ENCODE peak calls at places on chromosomes 6 and 20, in ten cellular contexts. One of them, this sample, is unnamed. For H3K27me3, the result is how much of the 10 kb centered on the place peaks cover.

GRCh38 chr6:57017069-57017468 is 29.4 kb upstream of the KIAA1586 start:
- DNase-seq in PC-9: no peak
- DNase-seq in right lobe of liver: no peak
- DNase-seq in heart right ventricle: no peak
- DNase-seq in lower lobe of right lung: no peak
- DNase-seq in prostate gland: no peak
- DNase-seq in ovary: no peak
- DNase-seq in cardiac muscle cell: no peak
- DNase-seq in pancreas: no peak
- DNase-seq in upper lobe of left lung: no peak
- DNase-seq in this sample: no peak

GRCh38 chr6:37514377-37514776 is 14.7 kb upstream of the CCDC167 start:
- DNase-seq in prostate gland: no peak
- DNase-seq in PC-9: no peak
- DNase-seq in lower lobe of right lung: no peak
- DNase-seq in right lobe of liver: no peak
- DNase-seq in pancreas: no peak
- DNase-seq in heart right ventricle: no peak
- DNase-seq in ovary: no peak
- DNase-seq in upper lobe of left lung: no peak
- DNase-seq in cardiac muscle cell: no peak
- DNase-seq in this sample: no peak

GRCh38 chr6:136961848-136962247 is 39.7 kb downstream of the SLC35D3 start:
- DNase-seq in heart right ventricle: no peak
- DNase-seq in pancreas: no peak
- DNase-seq in right lobe of liver: no peak
- DNase-seq in PC-9: no peak
- DNase-seq in upper lobe of left lung: no peak
- DNase-seq in ovary: no peak
- DNase-seq in lower lobe of right lung: no peak
- DNase-seq in cardiac muscle cell: no peak
- DNase-seq in prostate gland: no peak
- DNase-seq in this sample: no peak

GRCh38 chr6:155787168-155787567 is 331.5 kb upstream of the NOX3 start:
- DNase-seq in upper lobe of left lung: no peak
- DNase-seq in PC-9: no peak
- DNase-seq in cardiac muscle cell: no peak
- DNase-seq in ovary: no peak
- DNase-seq in pancreas: no peak
- DNase-seq in lower lobe of right lung: no peak
- DNase-seq in right lobe of liver: no peak
- DNase-seq in prostate gland: no peak
- DNase-seq in heart right ventricle: no peak
- DNase-seq in this sample: no peak

GRCh38 chr6:142802124-142802523 is 142.9 kb downstream of the HIVEP2 start:
- DNase-seq in prostate gland: no peak
- DNase-seq in cardiac muscle cell: peak
- DNase-seq in right lobe of liver: no peak
- DNase-seq in ovary: no peak
- DNase-seq in upper lobe of left lung: no peak
- DNase-seq in PC-9: peak
- DNase-seq in pancreas: no peak
- DNase-seq in heart right ventricle: no peak
- DNase-seq in lower lobe of right lung: no peak
- DNase-seq in this sample: peak

GRCh38 chr6:18289283-18289682 is 25.0 kb upstream of the DEK start:
- DNase-seq in heart right ventricle: no peak
- DNase-seq in pancreas: no peak
- DNase-seq in ovary: no peak
- DNase-seq in cardiac muscle cell: no peak
- DNase-seq in lower lobe of right lung: no peak
- DNase-seq in right lobe of liver: no peak
- DNase-seq in upper lobe of left lung: no peak
- DNase-seq in PC-9: no peak
- DNase-seq in prostate gland: no peak
- DNase-seq in this sample: no peak

GRCh38 chr6:82711992-82712788 is 348.6 kb downstream of the TPBG start:
- DNase-seq in lower lobe of right lung: no peak
- DNase-seq in ovary: no peak
- DNase-seq in PC-9: no peak
- DNase-seq in right lobe of liver: no peak
- DNase-seq in prostate gland: no peak
- DNase-seq in pancreas: no peak
- DNase-seq in cardiac muscle cell: no peak
- DNase-seq in upper lobe of left lung: no peak
- DNase-seq in heart right ventricle: peak
- DNase-seq in this sample: peak

GRCh38 chr20:36606171-36607116 is 865 bp downstream of the RAB5IF start:
- DNase-seq in pancreas: no peak
- DNase-seq in upper lobe of left lung: peak
- DNase-seq in ovary: no peak
- DNase-seq in prostate gland: no peak
- DNase-seq in PC-9: peak
- DNase-seq in right lobe of liver: peak
- DNase-seq in cardiac muscle cell: no peak
- DNase-seq in heart right ventricle: peak
- DNase-seq in lower lobe of right lung: peak
- DNase-seq in this sample: no peak

DNA sequence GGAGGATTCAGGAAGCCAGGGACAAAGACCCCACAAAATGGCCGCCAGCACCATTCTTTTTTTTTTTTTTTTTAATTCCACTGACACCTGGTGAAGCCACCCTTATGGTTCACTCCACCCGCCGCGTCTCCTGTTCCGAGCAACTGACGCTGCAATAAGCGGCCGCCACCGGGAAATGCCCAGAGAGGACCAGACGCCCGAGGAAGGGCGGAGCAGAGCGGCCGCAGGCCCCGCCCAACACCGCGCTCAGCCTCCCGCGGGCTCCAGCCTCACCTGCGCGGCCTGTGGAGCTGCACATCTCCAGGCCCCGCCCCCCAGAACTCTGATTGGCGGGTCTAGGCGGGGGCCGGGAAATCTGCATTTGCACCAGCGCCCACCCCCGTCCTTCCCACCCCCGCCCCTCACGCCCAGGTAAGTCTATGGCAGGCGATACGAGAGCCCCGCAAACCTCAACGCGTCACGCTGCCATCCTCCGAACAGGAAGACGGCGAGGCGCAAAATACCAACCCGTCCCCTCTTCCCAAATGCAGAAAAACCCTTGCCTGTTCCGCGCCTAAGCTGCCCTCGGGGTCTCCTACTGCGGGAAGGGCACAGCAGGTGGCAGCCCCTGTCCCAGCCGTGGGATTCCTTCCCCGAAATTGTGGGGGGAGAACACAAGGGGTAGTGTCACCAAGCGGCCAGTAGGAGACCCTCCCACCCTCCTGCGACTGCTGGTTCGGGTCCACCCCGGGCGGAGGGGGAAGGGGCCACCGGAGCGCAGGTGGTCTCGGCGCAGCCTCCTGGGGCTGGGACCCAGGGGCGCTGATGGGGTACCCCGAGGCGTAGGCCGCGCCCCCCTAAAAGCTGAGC is 948 bp downstream of the ATP9A start:
- DNase-seq in ovary: peak
- DNase-seq in pancreas: peak
- DNase-seq in right lobe of liver: peak
- DNase-seq in lower lobe of right lung: peak
- DNase-seq in prostate gland: peak
- DNase-seq in PC-9: peak
- DNase-seq in upper lobe of left lung: peak
- DNase-seq in cardiac muscle cell: peak
- DNase-seq in heart right ventricle: peak
- DNase-seq in this sample: no peak
- TF ChIP-seq CTCF in ovary: no peak
- TF ChIP-seq CTCF in pancreas: peak
- TF ChIP-seq CTCF in right lobe of liver: no peak
- TF ChIP-seq CTCF in lower lobe of right lung: peak
- TF ChIP-seq CTCF in prostate gland: no peak
- TF ChIP-seq CTCF in PC-9: peak
- TF ChIP-seq CTCF in upper lobe of left lung: no peak
- TF ChIP-seq CTCF in cardiac muscle cell: peak
- TF ChIP-seq CTCF in heart right ventricle: no peak
- TF ChIP-seq CTCF in this sample: peak

GRCh38 chr6:128495536-128496333 is 24.7 kb downstream of the PTPRK start:
- DNase-seq in right lobe of liver: no peak
- DNase-seq in upper lobe of left lung: no peak
- DNase-seq in lower lobe of right lung: no peak
- DNase-seq in cardiac muscle cell: no peak
- DNase-seq in prostate gland: no peak
- DNase-seq in pancreas: no peak
- DNase-seq in PC-9: no peak
- DNase-seq in ovary: no peak
- DNase-seq in heart right ventricle: no peak
- DNase-seq in this sample: no peak

GRCh38 chr6:128491643-128492206 is 28.7 kb downstream of the PTPRK start:
- DNase-seq in prostate gland: peak
- DNase-seq in pancreas: peak
- DNase-seq in lower lobe of right lung: no peak
- DNase-seq in upper lobe of left lung: no peak
- DNase-seq in PC-9: no peak
- DNase-seq in right lobe of liver: no peak
- DNase-seq in cardiac muscle cell: no peak
- DNase-seq in heart right ventricle: peak
- DNase-seq in ovary: no peak
- DNase-seq in this sample: no peak

GRCh38 chr6:128493877-128494276 is 26.5 kb downstream of the PTPRK start:
- DNase-seq in PC-9: no peak
- DNase-seq in prostate gland: no peak
- DNase-seq in lower lobe of right lung: no peak
- DNase-seq in pancreas: no peak
- DNase-seq in upper lobe of left lung: no peak
- DNase-seq in ovary: no peak
- DNase-seq in cardiac muscle cell: no peak
- DNase-seq in heart right ventricle: no peak
- DNase-seq in right lobe of liver: no peak
- DNase-seq in this sample: no peak

GRCh38 chr6:128492386-128492785 is 28.0 kb downstream of the PTPRK start:
- DNase-seq in lower lobe of right lung: peak
- DNase-seq in prostate gland: peak
- DNase-seq in PC-9: no peak
- DNase-seq in upper lobe of left lung: peak
- DNase-seq in right lobe of liver: no peak
- DNase-seq in ovary: no peak
- DNase-seq in cardiac muscle cell: no peak
- DNase-seq in heart right ventricle: no peak
- DNase-seq in pancreas: no peak
- DNase-seq in this sample: no peak

GRCh38 chr6:128494440-128494839 is 26.0 kb downstream of the PTPRK start:
- DNase-seq in heart right ventricle: peak
- DNase-seq in PC-9: no peak
- DNase-seq in prostate gland: no peak
- DNase-seq in pancreas: no peak
- DNase-seq in lower lobe of right lung: no peak
- DNase-seq in right lobe of liver: no peak
- DNase-seq in ovary: no peak
- DNase-seq in upper lobe of left lung: no peak
- DNase-seq in cardiac muscle cell: no peak
- DNase-seq in this sample: no peak
- H3K4me3 ChIP-seq in heart right ventricle: peak
- H3K4me3 ChIP-seq in PC-9: no peak
- H3K4me3 ChIP-seq in prostate gland: no peak
- H3K4me3 ChIP-seq in pancreas: no peak
- H3K4me3 ChIP-seq in lower lobe of right lung: no peak
- H3K4me3 ChIP-seq in right lobe of liver: no peak
- H3K4me3 ChIP-seq in ovary: no peak
- H3K4me3 ChIP-seq in upper lobe of left lung: no peak
- H3K4me3 ChIP-seq in cardiac muscle cell: no peak
- H3K4me3 ChIP-seq in this sample: no peak

GRCh38 chr20:59159822-59160740 is 3.5 kb upstream of the ZNF831 start:
- DNase-seq in upper lobe of left lung: no peak
- DNase-seq in PC-9: no peak
- DNase-seq in right lobe of liver: no peak
- DNase-seq in cardiac muscle cell: peak
- DNase-seq in prostate gland: no peak
- DNase-seq in heart right ventricle: no peak
- DNase-seq in ovary: no peak
- DNase-seq in pancreas: no peak
- DNase-seq in lower lobe of right lung: no peak
- DNase-seq in this sample: no peak

GRCh38 chr20:59157064-59157463 is 6.6 kb upstream of the ZNF831 start:
- DNase-seq in ovary: no peak
- DNase-seq in PC-9: no peak
- DNase-seq in cardiac muscle cell: no peak
- DNase-seq in lower lobe of right lung: no peak
- DNase-seq in prostate gland: no peak
- DNase-seq in pancreas: no peak
- DNase-seq in upper lobe of left lung: no peak
- DNase-seq in right lobe of liver: no peak
- DNase-seq in heart right ventricle: no peak
- DNase-seq in this sample: no peak

GRCh38 chr20:59157961-59158541 is 5.6 kb upstream of the ZNF831 start:
- DNase-seq in right lobe of liver: no peak
- DNase-seq in ovary: no peak
- DNase-seq in prostate gland: no peak
- DNase-seq in lower lobe of right lung: no peak
- DNase-seq in PC-9: no peak
- DNase-seq in pancreas: no peak
- DNase-seq in heart right ventricle: no peak
- DNase-seq in cardiac muscle cell: no peak
- DNase-seq in upper lobe of left lung: no peak
- DNase-seq in this sample: no peak

GRCh38 chr20:59159091-59159821 is 4.4 kb upstream of the ZNF831 start:
- DNase-seq in pancreas: no peak
- DNase-seq in lower lobe of right lung: no peak
- DNase-seq in upper lobe of left lung: peak
- DNase-seq in heart right ventricle: no peak
- DNase-seq in prostate gland: no peak
- DNase-seq in cardiac muscle cell: peak
- DNase-seq in right lobe of liver: no peak
- DNase-seq in PC-9: no peak
- DNase-seq in ovary: no peak
- DNase-seq in this sample: no peak

GRCh38 chr20:59158673-59159072 is 4.9 kb upstream of the ZNF831 start:
- DNase-seq in lower lobe of right lung: no peak
- DNase-seq in ovary: no peak
- DNase-seq in upper lobe of left lung: no peak
- DNase-seq in heart right ventricle: no peak
- DNase-seq in right lobe of liver: no peak
- DNase-seq in PC-9: no peak
- DNase-seq in prostate gland: no peak
- DNase-seq in cardiac muscle cell: no peak
- DNase-seq in pancreas: no peak
- DNase-seq in this sample: no peak
- H3K27me3 ChIP-seq in lower lobe of right lung: under half
- H3K27me3 ChIP-seq in ovary: under half
- H3K27me3 ChIP-seq in upper lobe of left lung: under half
- H3K27me3 ChIP-seq in heart right ventricle: under half
- H3K27me3 ChIP-seq in right lobe of liver: under half
- H3K27me3 ChIP-seq in PC-9: half or more
- H3K27me3 ChIP-seq in prostate gland: under half
- H3K27me3 ChIP-seq in cardiac muscle cell: under half
- H3K27me3 ChIP-seq in pancreas: under half
- H3K27me3 ChIP-seq in this sample: under half

DNA sequence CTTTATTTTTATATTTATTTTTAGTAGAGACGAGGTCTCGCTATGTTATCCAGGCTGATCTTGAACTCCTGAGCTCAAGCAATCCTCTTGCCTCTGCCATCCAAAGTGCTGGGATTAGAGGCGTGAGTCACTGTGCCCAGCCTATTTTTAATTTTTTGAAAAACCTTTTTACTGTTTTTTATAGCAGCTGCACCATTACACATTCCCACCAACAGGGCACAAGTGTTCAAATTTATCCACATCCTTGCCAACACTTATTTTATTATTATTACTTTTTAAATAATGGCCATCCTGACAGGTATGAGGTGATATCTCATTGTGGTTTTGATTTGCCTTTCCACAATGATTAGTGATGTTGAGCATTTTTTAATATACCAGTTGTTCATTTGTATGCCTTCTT is 42.5 kb downstream of the PACSIN1 start:
- DNase-seq in right lobe of liver: no peak
- DNase-seq in upper lobe of left lung: no peak
- DNase-seq in ovary: no peak
- DNase-seq in lower lobe of right lung: no peak
- DNase-seq in pancreas: no peak
- DNase-seq in PC-9: no peak
- DNase-seq in heart right ventricle: no peak
- DNase-seq in cardiac muscle cell: no peak
- DNase-seq in prostate gland: no peak
- DNase-seq in this sample: no peak
- TF ChIP-seq CTCF in right lobe of liver: no peak
- TF ChIP-seq CTCF in upper lobe of left lung: no peak
- TF ChIP-seq CTCF in ovary: no peak
- TF ChIP-seq CTCF in lower lobe of right lung: no peak
- TF ChIP-seq CTCF in pancreas: no peak
- TF ChIP-seq CTCF in PC-9: peak
- TF ChIP-seq CTCF in heart right ventricle: no peak
- TF ChIP-seq CTCF in cardiac muscle cell: peak
- TF ChIP-seq CTCF in prostate gland: no peak
- TF ChIP-seq CTCF in this sample: no peak